ENCODE peak calls at places on chromosomes 7 and 10, in seven cellular contexts. Y is Calu3, R is tibial nerve, H is GM20000, I is AG09309, B is natural killer cell, F is mucosa of descending colon. P is an unnamed sample.

GRCh38 chr10:74898201-74898976 is 72.0 kb downstream of the KAT6B start:
- DNase-seq in Y (no peak), R (no peak), H (peak), I (no peak), B (no peak), F (no peak), P (no peak)

GRCh38 chr10:49610735-49611165 is 640 bp downstream of the SLC18A3 start:
- DNase-seq in Y (no peak), R (no peak), H (peak), I (no peak), B (no peak), F (no peak), P (no peak)

GRCh38 chr10:114758331-114758730 is 63.2 kb upstream of the FHIP2A start:
- DNase-seq in Y (no peak), R (no peak), H (no peak), I (no peak), B (no peak), F (no peak), P (no peak)

GRCh38 chr10:8873310-8873709 is 818.8 kb downstream of the GATA3 start:
- DNase-seq in Y (no peak), R (no peak), H (no peak), I (no peak), B (no peak), F (no peak), P (no peak)

GRCh38 chr10:133114726-133115452 is 27.2 kb downstream of the ADGRA1 start:
- DNase-seq in Y (no peak), R (no peak), H (no peak), I (no peak), B (no peak), F (no peak), P (no peak)

GRCh38 chr7:142009142-142009541 is 13.5 kb downstream of the MGAM start:
- DNase-seq in Y (no peak), R (no peak), H (no peak), I (no peak), B (no peak), F (no peak), P (no peak)

GRCh38 chr7:144834516-144835165 is 1.2 kb downstream of the TPK1 start:
- DNase-seq in Y (peak), R (no peak), H (peak), I (no peak), B (no peak), F (peak), P (no peak)

GRCh38 chr10:33520223-33520622 is 185.8 kb upstream of the NRP1 start:
- DNase-seq in Y (no peak), R (no peak), H (no peak), I (no peak), B (no peak), F (no peak), P (no peak)

GRCh38 chr10:35451103-35452016 is 115.1 kb downstream of the CCNY start:
- DNase-seq in Y (no peak), R (no peak), H (peak), I (no peak), B (no peak), F (no peak), P (no peak)

GRCh38 chr7:40151504-40151903 is 16.7 kb downstream of the SUGCT start:
- DNase-seq in Y (no peak), R (no peak), H (no peak), I (no peak), B (no peak), F (no peak), P (no peak)

GRCh38 chr10:30531751-30532530 is 97.6 kb downstream of the LYZL2 start:
- DNase-seq in Y (no peak), R (no peak), H (no peak), I (no peak), B (no peak), F (no peak), P (no peak)

GRCh38 chr7:69820479-69821192 is 222.4 kb downstream of the AUTS2 start:
- DNase-seq in Y (no peak), R (no peak), H (no peak), I (no peak), B (no peak), F (no peak), P (no peak)

GRCh38 chr10:557792-558328 is 131.6 kb downstream of the DIP2C start:
- DNase-seq in Y (no peak), R (no peak), H (no peak), I (no peak), B (no peak), F (no peak), P (no peak)

GRCh38 chr7:131741446-131741845 is 185.0 kb upstream of the PODXL start:
- DNase-seq in Y (no peak), R (no peak), H (no peak), I (no peak), B (no peak), F (no peak), P (no peak)

GRCh38 chr7:17939670-17940301 is 508 bp downstream of the SNX13 start:
- DNase-seq in Y (peak), R (no peak), H (peak), I (no peak), B (peak), F (peak), P (peak)

GRCh38 chr7:232571-233455 is 40.4 kb downstream of the FAM20C start:
- DNase-seq in Y (no peak), R (no peak), H (no peak), I (peak), B (no peak), F (no peak), P (no peak)

GRCh38 chr10:10915215-10915614 is 102.5 kb upstream of the CELF2 start:
- DNase-seq in Y (no peak), R (no peak), H (no peak), I (no peak), B (no peak), F (no peak), P (no peak)

GRCh38 chr7:101781384-101781783 is 36.0 kb upstream of the CUX1 start:
- DNase-seq in Y (no peak), R (no peak), H (no peak), I (no peak), B (no peak), F (no peak), P (no peak)

GRCh38 chr7:74228951-74229900 is 19.4 kb downstream of the LAT2 start:
- DNase-seq in Y (no peak), R (no peak), H (no peak), I (no peak), B (no peak), F (no peak), P (no peak)

DNA sequence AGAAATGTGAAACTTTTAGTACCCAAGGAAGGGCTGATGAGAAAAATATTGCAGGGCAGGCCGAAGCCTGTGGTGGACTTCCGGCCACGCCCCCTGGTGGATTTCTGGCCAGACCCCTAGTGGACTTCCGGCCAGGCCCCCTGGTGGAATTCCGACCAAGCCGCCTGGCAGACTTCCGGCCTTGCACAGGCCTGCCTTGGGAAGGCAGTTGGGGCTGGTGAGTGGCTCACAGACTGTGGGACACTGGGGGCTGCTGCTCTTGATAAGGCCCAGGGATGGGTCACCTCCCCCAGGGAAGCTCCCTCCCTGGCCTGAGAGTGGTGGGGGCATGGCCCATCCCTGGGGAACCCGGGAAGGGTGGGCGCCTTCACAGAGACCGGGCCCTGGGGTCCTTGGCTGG is 116.4 kb upstream of the MKI67 start:
- DNase-seq in Y (no peak), R (no peak), H (no peak), I (no peak), B (no peak), F (no peak), P (no peak)
- TF ChIP-seq CTCF in Y (no peak), R (no peak), H (no peak), I (no peak), B (no peak), F (no peak), P (peak)

DNA sequence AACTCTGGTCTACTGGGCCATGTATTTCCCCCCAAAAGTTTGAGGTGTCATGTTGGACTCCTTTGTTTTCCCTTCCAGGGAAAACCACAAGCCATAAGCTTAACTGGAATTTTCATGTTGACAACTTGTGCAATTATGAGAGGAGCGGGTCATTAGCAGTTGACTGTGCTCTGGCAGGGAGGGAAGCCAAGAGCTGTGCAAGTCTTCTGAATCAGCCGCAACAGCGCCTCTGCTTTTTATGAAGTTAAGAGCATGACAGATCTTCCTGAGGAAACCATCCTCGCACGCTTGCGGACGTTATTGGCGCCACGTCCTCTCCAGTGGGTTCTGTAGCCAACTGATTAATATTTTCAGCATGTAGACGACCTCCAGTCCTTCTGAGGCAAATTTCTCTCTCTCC is 148.7 kb upstream of the MKI67 start:
- DNase-seq in Y (no peak), R (peak), H (no peak), I (peak), B (no peak), F (peak), P (no peak)
- TF ChIP-seq CTCF in Y (no peak), R (no peak), H (no peak), I (no peak), B (no peak), F (no peak), P (no peak)

GRCh38 chr7:26001662-26002244 is 150.2 kb upstream of the NFE2L3 start:
- DNase-seq in Y (no peak), R (no peak), H (no peak), I (no peak), B (no peak), F (no peak), P (no peak)
- TF ChIP-seq CTCF in Y (no peak), R (no peak), H (no peak), I (no peak), B (no peak), F (no peak), P (no peak)

DNA sequence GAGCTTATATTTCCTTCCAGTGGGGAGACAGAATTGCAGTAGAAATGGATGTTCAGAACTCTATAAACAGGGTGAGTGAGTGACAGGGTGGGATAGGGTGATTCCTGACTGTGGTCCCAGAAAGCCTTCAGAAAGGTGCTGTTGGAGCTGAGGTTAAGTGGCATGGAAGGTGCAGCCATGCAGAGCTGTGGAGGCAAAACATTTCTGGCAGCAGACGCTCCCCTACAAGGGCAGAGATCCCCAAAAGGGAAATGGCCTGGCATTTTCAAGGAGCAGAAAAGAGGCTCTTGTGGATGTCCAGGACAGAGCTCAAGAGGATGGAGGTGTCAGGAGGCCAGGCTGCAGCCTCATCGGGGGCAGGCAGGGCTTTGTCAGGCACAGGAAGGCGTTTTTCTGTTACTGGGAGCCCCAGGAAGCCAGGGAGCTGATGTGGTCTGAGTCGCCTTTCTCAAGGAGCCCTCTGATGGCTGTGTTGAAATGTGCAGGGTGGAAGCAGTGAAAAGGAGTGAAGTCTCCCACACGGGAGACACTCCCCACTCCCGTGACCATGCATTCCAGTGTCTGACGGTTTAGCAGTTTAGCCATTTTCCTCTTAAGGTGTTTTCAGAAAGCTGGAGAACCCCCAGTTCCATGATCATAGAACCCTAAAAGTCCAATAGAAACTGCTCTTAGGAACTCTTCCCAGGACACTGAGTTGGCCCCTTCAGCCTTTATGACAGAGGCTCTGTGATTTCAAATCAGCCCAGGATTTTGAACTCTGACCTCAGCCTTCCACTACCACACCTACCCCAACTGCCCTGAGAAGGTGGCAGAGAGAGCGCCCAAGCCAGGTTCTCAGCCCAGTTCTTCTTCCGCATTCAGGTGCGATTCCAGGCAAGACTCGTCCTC is 96.2 kb downstream of the C10orf105 start:
- DNase-seq in Y (peak), R (no peak), H (peak), I (no peak), B (no peak), F (no peak), P (no peak)
- TF ChIP-seq CTCF in Y (peak), R (no peak), H (no peak), I (peak), B (no peak), F (no peak), P (peak)

DNA sequence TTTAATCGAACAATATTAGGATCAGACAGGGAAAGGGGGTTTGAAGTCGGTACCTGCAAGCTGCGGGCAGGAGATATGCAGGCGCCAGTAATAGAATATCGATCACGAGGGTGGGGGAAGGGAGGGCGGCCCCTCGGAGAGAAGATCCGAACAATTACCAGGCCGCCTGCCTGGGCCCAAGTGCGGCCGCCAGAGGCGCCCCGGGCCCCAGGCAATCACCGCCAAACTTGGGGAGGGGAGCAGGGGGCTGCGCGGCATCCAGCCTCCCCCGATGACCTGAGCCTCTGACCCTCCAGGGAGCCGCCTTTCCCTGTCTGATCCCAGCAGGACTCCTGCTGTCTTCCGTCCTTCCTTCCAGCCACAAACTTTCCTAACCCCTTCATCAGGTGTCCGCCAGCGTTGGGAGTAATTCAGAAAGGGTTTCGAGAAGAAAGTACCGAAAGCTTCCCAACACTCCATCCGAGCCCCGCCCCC is 1.1 kb downstream of the NKX1-2 start:
- DNase-seq in Y (no peak), R (no peak), H (no peak), I (no peak), B (no peak), F (no peak), P (no peak)
- TF ChIP-seq CTCF in Y (no peak), R (no peak), H (no peak), I (no peak), B (no peak), F (no peak), P (peak)

DNA sequence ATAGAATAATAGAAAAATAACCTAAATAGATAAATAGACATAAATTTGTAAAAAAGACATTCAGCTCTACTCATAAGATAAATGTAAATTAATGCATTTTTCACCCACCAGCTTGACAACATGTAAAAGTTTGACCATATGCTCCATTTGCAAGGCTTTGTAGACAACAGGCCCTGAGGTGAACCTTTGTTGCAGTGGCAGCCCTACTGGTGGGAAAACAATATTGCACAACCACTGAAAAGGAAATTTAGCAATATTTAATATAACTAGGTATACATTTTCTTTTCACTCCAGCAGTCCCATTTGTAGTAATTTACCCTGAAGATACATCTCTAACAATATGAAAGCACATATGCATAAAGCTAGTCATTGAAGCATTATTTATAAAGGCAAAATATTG is 39.0 kb upstream of the ADRA2A start:
- DNase-seq in Y (no peak), R (no peak), H (no peak), I (no peak), B (no peak), F (no peak), P (no peak)
- TF ChIP-seq CTCF in Y (no peak), R (no peak), H (no peak), I (peak), B (no peak), F (no peak), P (peak)

GRCh38 chr7:154587812-154588211 is 415.1 kb downstream of the PAXIP1 start:
- DNase-seq in Y (no peak), R (no peak), H (no peak), I (no peak), B (no peak), F (no peak), P (no peak)

GRCh38 chr7:154591544-154591943 is 411.4 kb downstream of the PAXIP1 start:
- DNase-seq in Y (no peak), R (no peak), H (no peak), I (no peak), B (no peak), F (peak), P (no peak)

GRCh38 chr7:154592392-154592791 is 410.5 kb downstream of the PAXIP1 start:
- DNase-seq in Y (no peak), R (no peak), H (no peak), I (no peak), B (no peak), F (peak), P (no peak)
- TF ChIP-seq CTCF in Y (no peak), R (no peak), H (no peak), I (no peak), B (no peak), F (no peak), P (no peak)

DNA sequence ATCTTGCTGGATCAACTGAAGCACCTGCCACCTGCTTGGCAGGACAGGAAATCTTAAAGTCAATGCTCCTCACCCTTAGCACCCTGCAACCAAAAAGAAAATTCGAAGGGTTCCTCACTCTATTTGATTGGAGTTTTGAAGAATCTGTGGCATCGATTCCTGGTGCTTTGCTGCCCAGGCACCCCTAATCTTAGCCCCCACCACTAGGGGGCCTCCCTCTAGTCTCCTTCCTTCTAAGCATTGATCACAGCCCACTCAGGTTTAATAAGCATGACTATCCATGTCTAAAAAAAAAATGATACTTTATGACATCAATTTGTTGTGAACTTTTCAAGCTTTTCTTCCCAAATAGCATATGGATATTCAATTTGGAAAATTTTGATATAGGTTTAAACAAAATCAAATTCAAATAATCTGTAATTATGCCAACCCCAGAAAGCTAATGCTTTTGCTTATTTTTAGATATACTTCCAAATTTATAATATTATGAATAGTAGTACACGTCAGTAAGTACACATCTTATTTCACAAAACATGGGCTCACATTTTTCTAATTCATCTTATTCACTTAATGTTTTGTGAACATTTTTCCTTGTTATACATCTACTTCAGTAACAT is 45.3 kb downstream of the NRG3 start:
- DNase-seq in Y (peak), R (no peak), H (peak), I (no peak), B (no peak), F (peak), P (no peak)
- TF ChIP-seq CTCF in Y (peak), R (no peak), H (peak), I (no peak), B (no peak), F (no peak), P (peak)

GRCh38 chr10:84589526-84590205 is 261.3 kb downstream of the CCSER2 start:
- DNase-seq in Y (no peak), R (no peak), H (no peak), I (no peak), B (no peak), F (no peak), P (no peak)
- TF ChIP-seq CTCF in Y (no peak), R (no peak), H (no peak), I (no peak), B (no peak), F (no peak), P (no peak)

DNA sequence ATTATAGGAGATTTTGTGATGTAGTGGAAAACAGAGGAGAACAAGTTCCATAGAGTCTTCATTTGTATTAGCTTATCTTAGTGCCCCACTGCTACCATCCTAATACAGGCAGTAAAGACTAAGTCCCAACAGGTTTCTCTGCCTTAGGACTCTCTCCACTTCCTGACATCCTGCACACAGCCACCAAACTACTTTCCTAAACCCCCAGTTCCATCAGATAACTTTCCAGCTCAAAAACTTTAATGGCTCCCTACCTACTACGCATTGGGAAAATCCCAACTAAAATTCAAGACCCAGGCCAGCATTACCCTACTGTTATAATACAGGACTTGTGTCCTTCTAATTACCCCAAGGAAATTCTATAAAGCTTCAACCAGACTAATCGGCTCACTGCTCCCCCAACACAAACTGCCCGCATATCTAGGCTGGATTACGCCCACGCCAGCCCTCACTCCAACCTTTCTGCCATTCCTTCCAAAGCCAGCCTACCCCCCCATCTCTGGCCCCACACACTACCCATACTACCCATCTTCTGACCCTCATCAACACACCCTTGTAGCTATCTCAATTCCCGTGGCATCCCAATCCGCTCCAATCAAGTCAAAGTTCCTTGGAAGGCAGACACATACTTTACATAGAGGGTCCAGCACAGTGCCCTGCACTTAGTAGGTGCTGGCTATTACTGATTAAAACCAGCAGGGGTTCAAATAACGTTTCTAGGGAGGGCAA is 1.4 kb downstream of the IDE start:
- DNase-seq in Y (no peak), R (no peak), H (peak), I (no peak), B (no peak), F (no peak), P (no peak)
- TF ChIP-seq CTCF in Y (no peak), R (no peak), H (no peak), I (no peak), B (no peak), F (no peak), P (no peak)

P was measured in progenitor cell of endocrine pancreas.